ENCODE peak calls at places on chromosomes 4 and X, in five cellular contexts. C, Y, M, A and X are unnamed samples.

GRCh38 chr4:3484057-3484973 is 21.2 kb downstream of the DOK7 start:
- DNase-seq in C (peak), Y (no peak), M (no peak), A (no peak), X (peak)

GRCh38 chr4:81473086-81473396 is 1.3 kb upstream of the RASGEF1B start:
- DNase-seq in C (no peak), Y (no peak), M (no peak), A (no peak), X (no peak)

GRCh38 chr4:71765349-71765748 is 18.5 kb downstream of the GC start:
- DNase-seq in C (peak), Y (no peak), M (no peak), A (no peak), X (no peak)

GRCh38 chrX:95058815-95059214 is 1384.8 kb downstream of the FAM133A start:
- DNase-seq in C (peak), Y (no peak), M (no peak), A (no peak), X (no peak)

GRCh38 chrX:45347877-45348675 is 147.4 kb upstream of the DIPK2B start:
- DNase-seq in C (peak), Y (no peak), M (no peak), A (no peak), X (no peak)

GRCh38 chr4:184979461-184980124 is 38.7 kb upstream of the HELT start:
- DNase-seq in C (no peak), Y (no peak), M (no peak), A (no peak), X (no peak)

GRCh38 chr4:47413515-47413914 is 50.0 kb downstream of the COMMD8 start:
- DNase-seq in C (peak), Y (no peak), M (no peak), A (no peak), X (no peak)

GRCh38 chr4:108834787-108835384 is 72.0 kb upstream of the ETNPPL start:
- DNase-seq in C (peak), Y (no peak), M (no peak), A (no peak), X (no peak)

GRCh38 chr4:113148925-113149324 is 99.5 kb downstream of the ANK2 start:
- DNase-seq in C (no peak), Y (no peak), M (no peak), A (no peak), X (no peak)

GRCh38 chr4:61959087-61959486 is 759.0 kb downstream of the ADGRL3 start:
- DNase-seq in C (no peak), Y (no peak), M (no peak), A (no peak), X (no peak)

GRCh38 chr4:56681158-56681848 is at the start of gene HOPX:
- DNase-seq in C (peak), Y (peak), M (peak), A (peak), X (peak)

GRCh38 chrX:153688900-153689590 is 1.3 kb downstream of the SLC6A8 start:
- DNase-seq in C (peak), Y (no peak), M (no peak), A (no peak), X (no peak)

GRCh38 chr4:156692016-156692415 is 279.6 kb downstream of the PDGFC start:
- DNase-seq in C (no peak), Y (no peak), M (no peak), A (no peak), X (no peak)

GRCh38 chr4:75705198-75705712 is 19.1 kb upstream of the USO1 start:
- DNase-seq in C (no peak), Y (no peak), M (no peak), A (no peak), X (no peak)

GRCh38 chr4:41611881-41612871 is 74.2 kb downstream of the LIMCH1 start:
- DNase-seq in C (peak), Y (no peak), M (no peak), A (no peak), X (no peak)

GRCh38 chrX:115630204-115630603 is 69.2 kb downstream of the PLS3 start:
- DNase-seq in C (no peak), Y (no peak), M (no peak), A (no peak), X (no peak)

GRCh38 chr4:13097971-13098370 is 386.2 kb downstream of the RAB28 start:
- DNase-seq in C (no peak), Y (no peak), M (no peak), A (no peak), X (no peak)

GRCh38 chr4:2829933-2830451 is 13.7 kb upstream of the ADD1 start:
- DNase-seq in C (no peak), Y (no peak), M (no peak), A (no peak), X (no peak)

GRCh38 chr4:169270810-169271691 is at the start of gene SH3RF1:
- DNase-seq in C (peak), Y (peak), M (peak), A (no peak), X (peak)